ENCODE peak calls at places on chromosomes 6 and 20, in seven cellular contexts. One of them, this sample, is unnamed.

GRCh38 chr6:113488812-113489685 is 368.1 kb upstream of the MARCKS start:
- DNase-seq in CD8-positive, alpha-beta T cell: no peak
- DNase-seq in left ventricle myocardium inferior: no peak
- DNase-seq in HCT116: no peak
- DNase-seq in tibial nerve: no peak
- DNase-seq in uterus: no peak
- DNase-seq in ascending aorta: no peak
- DNase-seq in this sample: no peak

GRCh38 chr6:165799736-165800135 is 136.7 kb upstream of the PDE10A start:
- DNase-seq in HCT116: no peak
- DNase-seq in tibial nerve: no peak
- DNase-seq in CD8-positive, alpha-beta T cell: no peak
- DNase-seq in uterus: peak; percentile 43
- DNase-seq in ascending aorta: no peak
- DNase-seq in left ventricle myocardium inferior: peak; percentile 57
- DNase-seq in this sample: no peak

GRCh38 chr6:143513410-143513809 is 1.9 kb upstream of the FUCA2 start:
- DNase-seq in left ventricle myocardium inferior: peak; percentile 18
- DNase-seq in HCT116: no peak
- DNase-seq in CD8-positive, alpha-beta T cell: peak; percentile 31
- DNase-seq in uterus: no peak
- DNase-seq in tibial nerve: no peak
- DNase-seq in ascending aorta: no peak
- DNase-seq in this sample: no peak

GRCh38 chr20:59526242-59527225 is 77.8 kb upstream of the PHACTR3 start:
- DNase-seq in HCT116: no peak
- DNase-seq in tibial nerve: no peak
- DNase-seq in uterus: no peak
- DNase-seq in ascending aorta: no peak
- DNase-seq in CD8-positive, alpha-beta T cell: no peak
- DNase-seq in left ventricle myocardium inferior: no peak
- DNase-seq in this sample: no peak

GRCh38 chr20:62776692-62777527 is 19.4 kb upstream of the MRGBP start:
- DNase-seq in left ventricle myocardium inferior: no peak
- DNase-seq in uterus: no peak
- DNase-seq in CD8-positive, alpha-beta T cell: peak; percentile 64
- DNase-seq in HCT116: peak; percentile 75
- DNase-seq in tibial nerve: no peak
- DNase-seq in ascending aorta: no peak
- DNase-seq in this sample: peak; percentile 85

GRCh38 chr20:62928246-62928939 is 2.1 kb upstream of the DIDO1 start:
- DNase-seq in uterus: no peak
- DNase-seq in tibial nerve: no peak
- DNase-seq in ascending aorta: no peak
- DNase-seq in CD8-positive, alpha-beta T cell: no peak
- DNase-seq in HCT116: no peak
- DNase-seq in left ventricle myocardium inferior: no peak
- DNase-seq in this sample: no peak

GRCh38 chr6:14283600-14284235 is 166.1 kb downstream of the CD83 start:
- DNase-seq in CD8-positive, alpha-beta T cell: no peak
- DNase-seq in ascending aorta: no peak
- DNase-seq in tibial nerve: no peak
- DNase-seq in uterus: no peak
- DNase-seq in HCT116: no peak
- DNase-seq in left ventricle myocardium inferior: no peak
- DNase-seq in this sample: no peak

GRCh38 chr6:33428219-33428890 is 8.5 kb downstream of the SYNGAP1 start:
- DNase-seq in HCT116: no peak
- DNase-seq in ascending aorta: no peak
- DNase-seq in CD8-positive, alpha-beta T cell: no peak
- DNase-seq in uterus: no peak
- DNase-seq in left ventricle myocardium inferior: no peak
- DNase-seq in tibial nerve: no peak
- DNase-seq in this sample: no peak

GRCh38 chr20:63087236-63087871 is 80.6 kb upstream of the BHLHE23 start:
- DNase-seq in uterus: no peak
- DNase-seq in ascending aorta: no peak
- DNase-seq in CD8-positive, alpha-beta T cell: no peak
- DNase-seq in left ventricle myocardium inferior: peak; percentile 3
- DNase-seq in tibial nerve: no peak
- DNase-seq in HCT116: no peak
- DNase-seq in this sample: no peak

GRCh38 chr6:15504581-15505350 is 158.1 kb downstream of the DTNBP1 start:
- DNase-seq in CD8-positive, alpha-beta T cell: no peak
- DNase-seq in uterus: peak; percentile 76
- DNase-seq in HCT116: no peak
- DNase-seq in tibial nerve: peak; percentile 89
- DNase-seq in left ventricle myocardium inferior: peak; percentile 73
- DNase-seq in ascending aorta: no peak
- DNase-seq in this sample: no peak

GRCh38 chr20:32017711-32018251 is 7.5 kb downstream of the CCM2L start:
- DNase-seq in uterus: no peak
- DNase-seq in HCT116: peak; percentile 79
- DNase-seq in ascending aorta: no peak
- DNase-seq in CD8-positive, alpha-beta T cell: peak; percentile 20
- DNase-seq in left ventricle myocardium inferior: no peak
- DNase-seq in tibial nerve: no peak
- DNase-seq in this sample: peak; percentile 50

GRCh38 chr6:44043479-44044153 is 83.6 kb downstream of the MRPL14 start:
- DNase-seq in uterus: no peak
- DNase-seq in ascending aorta: no peak
- DNase-seq in HCT116: no peak
- DNase-seq in left ventricle myocardium inferior: peak; percentile 42
- DNase-seq in CD8-positive, alpha-beta T cell: no peak
- DNase-seq in tibial nerve: no peak
- DNase-seq in this sample: no peak

DNA sequence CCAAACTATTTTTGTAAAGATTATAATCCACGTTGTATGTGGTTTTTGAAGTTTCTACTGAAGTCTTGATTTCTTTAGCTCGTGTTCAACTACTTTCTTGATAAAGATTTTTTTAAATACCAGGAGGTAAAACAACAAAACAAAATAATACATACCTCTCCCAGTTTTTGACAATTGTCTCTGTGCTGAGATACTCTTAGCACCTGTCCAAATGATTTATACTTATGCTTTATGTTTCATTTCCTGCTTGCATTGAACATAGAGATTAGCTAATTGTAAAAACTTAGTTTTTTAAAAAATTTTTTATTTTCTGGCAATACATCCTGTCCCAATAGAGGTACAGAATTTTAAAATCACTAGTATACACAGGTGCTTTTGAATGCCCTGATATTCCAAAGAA is 506.9 kb upstream of the ADGRB3 start:
- DNase-seq in left ventricle myocardium inferior: no peak
- DNase-seq in HCT116: no peak
- DNase-seq in uterus: no peak
- DNase-seq in CD8-positive, alpha-beta T cell: no peak
- DNase-seq in ascending aorta: no peak
- DNase-seq in tibial nerve: no peak
- DNase-seq in this sample: no peak
- H3K4me3 ChIP-seq in left ventricle myocardium inferior: no peak overlapping the region
- H3K4me3 ChIP-seq in HCT116: no peak overlapping the region
- H3K4me3 ChIP-seq in uterus: no peak overlapping the region
- H3K4me3 ChIP-seq in CD8-positive, alpha-beta T cell: no peak overlapping the region
- H3K4me3 ChIP-seq in ascending aorta: no peak overlapping the region
- H3K4me3 ChIP-seq in tibial nerve: no peak overlapping the region
- H3K4me3 ChIP-seq in this sample: no peak overlapping the region

DNA sequence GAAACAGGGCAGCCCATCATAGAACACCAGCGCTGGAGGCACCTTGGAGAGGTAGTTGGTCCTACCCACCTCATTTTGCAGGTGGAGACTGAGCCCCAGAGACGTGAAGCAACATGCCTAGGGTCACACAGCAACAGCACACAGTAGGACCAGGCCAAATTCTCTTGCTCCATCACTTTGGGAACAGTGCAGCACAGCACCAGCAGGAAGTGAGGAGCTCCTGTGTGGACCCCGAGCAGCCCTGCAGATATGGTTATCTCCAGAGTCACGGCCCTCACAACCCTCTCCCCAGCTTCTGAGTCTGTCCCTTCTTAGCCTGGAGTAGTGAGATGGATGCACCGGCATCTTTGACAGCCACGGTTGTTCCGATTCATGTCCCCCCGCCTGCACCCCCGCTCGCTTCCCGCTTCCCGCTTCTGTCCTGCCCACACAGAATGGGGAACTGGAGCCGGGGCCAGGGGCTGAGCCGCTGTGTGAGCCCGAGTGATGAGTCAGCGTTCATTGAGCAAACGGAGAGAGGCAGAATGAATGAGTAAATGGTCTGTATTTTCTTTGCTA is 72.6 kb upstream of the DUSP22 start:
- DNase-seq in tibial nerve: peak; percentile 30
- DNase-seq in left ventricle myocardium inferior: peak; percentile 64
- DNase-seq in HCT116: no peak
- DNase-seq in uterus: no peak
- DNase-seq in CD8-positive, alpha-beta T cell: no peak
- DNase-seq in ascending aorta: peak; percentile 16
- DNase-seq in this sample: no peak
- H3K4me3 ChIP-seq in tibial nerve: no peak overlapping the region
- H3K4me3 ChIP-seq in left ventricle myocardium inferior: no peak overlapping the region
- H3K4me3 ChIP-seq in HCT116: no peak overlapping the region
- H3K4me3 ChIP-seq in uterus: no peak overlapping the region
- H3K4me3 ChIP-seq in CD8-positive, alpha-beta T cell: no peak overlapping the region
- H3K4me3 ChIP-seq in ascending aorta: no peak overlapping the region
- H3K4me3 ChIP-seq in this sample: no peak overlapping the region

GRCh38 chr6:26103770-26104456 is 16.7 kb downstream of the HFE start:
- DNase-seq in uterus: peak; percentile 94
- DNase-seq in CD8-positive, alpha-beta T cell: peak; percentile 89
- DNase-seq in tibial nerve: peak; percentile 93
- DNase-seq in ascending aorta: peak; percentile 68
- DNase-seq in HCT116: peak; percentile 95
- DNase-seq in left ventricle myocardium inferior: peak; percentile 80
- DNase-seq in this sample: peak; percentile 97
- H3K4me3 ChIP-seq in uterus: peak overlapping the region; percentile 50
- H3K4me3 ChIP-seq in CD8-positive, alpha-beta T cell: peak overlapping the region; percentile 52
- H3K4me3 ChIP-seq in tibial nerve: peak overlapping the region; percentile 43
- H3K4me3 ChIP-seq in ascending aorta: peak overlapping the region; percentile 67
- H3K4me3 ChIP-seq in HCT116: peak overlapping the region; percentile 48
- H3K4me3 ChIP-seq in left ventricle myocardium inferior: peak overlapping the region; percentile 74
- H3K4me3 ChIP-seq in this sample: peak overlapping the region; percentile 48

GRCh38 chr20:49280463-49281058 is 2.7 kb upstream of the ZNFX1 start:
- DNase-seq in left ventricle myocardium inferior: no peak
- DNase-seq in HCT116: no peak
- DNase-seq in tibial nerve: no peak
- DNase-seq in CD8-positive, alpha-beta T cell: no peak
- DNase-seq in uterus: no peak
- DNase-seq in ascending aorta: no peak
- DNase-seq in this sample: no peak

GRCh38 chr20:49282584-49283171 is 4.8 kb upstream of the ZNFX1 start:
- DNase-seq in uterus: no peak
- DNase-seq in left ventricle myocardium inferior: no peak
- DNase-seq in HCT116: no peak
- DNase-seq in ascending aorta: no peak
- DNase-seq in CD8-positive, alpha-beta T cell: no peak
- DNase-seq in tibial nerve: no peak
- DNase-seq in this sample: no peak

GRCh38 chr20:49281059-49281912 is 3.4 kb upstream of the ZNFX1 start:
- DNase-seq in tibial nerve: no peak
- DNase-seq in CD8-positive, alpha-beta T cell: no peak
- DNase-seq in uterus: no peak
- DNase-seq in HCT116: no peak
- DNase-seq in ascending aorta: no peak
- DNase-seq in left ventricle myocardium inferior: no peak
- DNase-seq in this sample: no peak

GRCh38 chr20:49283176-49283702 is 5.4 kb upstream of the ZNFX1 start:
- DNase-seq in CD8-positive, alpha-beta T cell: no peak
- DNase-seq in left ventricle myocardium inferior: no peak
- DNase-seq in HCT116: no peak
- DNase-seq in uterus: no peak
- DNase-seq in tibial nerve: no peak
- DNase-seq in ascending aorta: no peak
- DNase-seq in this sample: no peak

GRCh38 chr20:49281913-49282467 is 4.1 kb upstream of the ZNFX1 start:
- DNase-seq in tibial nerve: no peak
- DNase-seq in left ventricle myocardium inferior: no peak
- DNase-seq in CD8-positive, alpha-beta T cell: no peak
- DNase-seq in HCT116: no peak
- DNase-seq in uterus: no peak
- DNase-seq in ascending aorta: no peak
- DNase-seq in this sample: no peak
- H3K4me3 ChIP-seq in tibial nerve: no peak overlapping the region
- H3K4me3 ChIP-seq in left ventricle myocardium inferior: no peak overlapping the region
- H3K4me3 ChIP-seq in CD8-positive, alpha-beta T cell: no peak overlapping the region
- H3K4me3 ChIP-seq in HCT116: no peak overlapping the region
- H3K4me3 ChIP-seq in uterus: no peak overlapping the region
- H3K4me3 ChIP-seq in ascending aorta: no peak overlapping the region
- H3K4me3 ChIP-seq in this sample: no peak overlapping the region

GRCh38 chr6:30768634-30769087 is 24.3 kb upstream of the IER3 start:
- DNase-seq in CD8-positive, alpha-beta T cell: no peak
- DNase-seq in uterus: no peak
- DNase-seq in left ventricle myocardium inferior: no peak
- DNase-seq in HCT116: no peak
- DNase-seq in tibial nerve: no peak
- DNase-seq in ascending aorta: no peak
- DNase-seq in this sample: no peak
- H3K4me3 ChIP-seq in CD8-positive, alpha-beta T cell: peak overlapping the region; percentile 28
- H3K4me3 ChIP-seq in uterus: no peak overlapping the region
- H3K4me3 ChIP-seq in left ventricle myocardium inferior: no peak overlapping the region
- H3K4me3 ChIP-seq in HCT116: no peak overlapping the region
- H3K4me3 ChIP-seq in tibial nerve: no peak overlapping the region
- H3K4me3 ChIP-seq in ascending aorta: no peak overlapping the region
- H3K4me3 ChIP-seq in this sample: peak overlapping the region; percentile 23

DNA sequence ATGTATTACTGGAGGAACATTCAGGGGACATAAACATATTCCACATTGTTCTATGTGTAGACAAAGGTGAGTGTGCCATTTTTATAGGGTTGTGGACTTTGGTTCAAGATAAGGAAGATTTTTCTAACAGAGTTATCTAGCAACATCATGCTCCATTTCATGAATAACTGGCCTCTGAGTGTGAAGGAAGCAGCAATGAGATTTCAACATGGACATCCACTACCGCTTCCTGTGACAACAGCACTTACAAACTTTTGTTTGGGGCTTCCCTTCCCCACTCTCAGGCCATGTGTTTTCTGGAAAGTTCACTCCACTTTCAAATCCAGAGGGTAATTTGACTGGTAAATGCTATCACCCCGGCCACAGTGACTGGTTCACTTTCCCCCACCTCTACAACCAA is 38.1 kb upstream of the PROKR2 start:
- DNase-seq in tibial nerve: no peak
- DNase-seq in ascending aorta: no peak
- DNase-seq in CD8-positive, alpha-beta T cell: no peak
- DNase-seq in left ventricle myocardium inferior: no peak
- DNase-seq in uterus: no peak
- DNase-seq in HCT116: no peak
- DNase-seq in this sample: no peak
- H3K4me3 ChIP-seq in tibial nerve: no peak overlapping the region
- H3K4me3 ChIP-seq in ascending aorta: no peak overlapping the region
- H3K4me3 ChIP-seq in CD8-positive, alpha-beta T cell: no peak overlapping the region
- H3K4me3 ChIP-seq in left ventricle myocardium inferior: no peak overlapping the region
- H3K4me3 ChIP-seq in uterus: no peak overlapping the region
- H3K4me3 ChIP-seq in HCT116: no peak overlapping the region
- H3K4me3 ChIP-seq in this sample: no peak overlapping the region

DNA sequence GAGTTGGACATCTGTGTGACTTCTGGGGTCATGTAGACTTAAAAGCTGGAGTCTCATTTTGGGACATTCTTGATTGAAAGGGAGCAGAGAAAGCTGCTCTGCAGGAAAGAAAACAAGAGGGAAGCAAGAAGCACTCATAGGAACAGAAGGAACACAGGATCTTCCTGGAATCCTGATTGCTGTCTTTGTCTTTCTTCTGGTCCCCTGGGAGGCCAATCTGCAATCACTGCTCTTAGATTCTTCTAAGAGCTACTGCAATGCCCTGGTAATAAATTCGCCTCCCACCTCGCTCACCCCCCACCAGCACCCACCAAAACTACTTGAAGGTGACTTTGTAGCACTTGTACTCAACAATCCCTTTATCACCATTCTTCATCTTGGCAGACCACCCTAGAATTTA is 51.8 kb downstream of the SLC35B3 start:
- DNase-seq in tibial nerve: no peak
- DNase-seq in uterus: no peak
- DNase-seq in CD8-positive, alpha-beta T cell: no peak
- DNase-seq in ascending aorta: no peak
- DNase-seq in left ventricle myocardium inferior: no peak
- DNase-seq in HCT116: no peak
- DNase-seq in this sample: no peak
- H3K4me3 ChIP-seq in tibial nerve: no peak overlapping the region
- H3K4me3 ChIP-seq in uterus: no peak overlapping the region
- H3K4me3 ChIP-seq in CD8-positive, alpha-beta T cell: no peak overlapping the region
- H3K4me3 ChIP-seq in ascending aorta: no peak overlapping the region
- H3K4me3 ChIP-seq in left ventricle myocardium inferior: no peak overlapping the region
- H3K4me3 ChIP-seq in HCT116: no peak overlapping the region
- H3K4me3 ChIP-seq in this sample: no peak overlapping the region

This sample was measured in Jurkat, Clone E6-1.